ENCODE peak calls at places on chromosome 15, in five cellular contexts. C, M, H, J and I are unnamed samples.

GRCh38 chr15:90557147-90557546 is 27.4 kb downstream of the CRTC3 start:
- DNase-seq in C (no peak), M (no peak), H (no peak), J (no peak), I (no peak)

GRCh38 chr15:84725001-84725491 is 9.1 kb upstream of the SEC11A start:
- DNase-seq in C (peak), M (no peak), H (no peak), J (no peak), I (no peak)

GRCh38 chr15:41494922-41495735 is 1.5 kb downstream of the ITPKA start:
- DNase-seq in C (no peak), M (peak), H (no peak), J (no peak), I (no peak)

GRCh38 chr15:66679657-66680108 is 22.4 kb upstream of the SMAD6 start:
- DNase-seq in C (no peak), M (peak), H (no peak), J (no peak), I (no peak)

GRCh38 chr15:65060641-65061397 is 7.0 kb downstream of the RASL12 start:
- DNase-seq in C (no peak), M (no peak), H (no peak), J (no peak), I (no peak)

GRCh38 chr15:48315041-48315440 is 16.2 kb upstream of the DUT start:
- DNase-seq in C (no peak), M (no peak), H (no peak), J (no peak), I (no peak)

GRCh38 chr15:53122818-53123217 is 332.7 kb upstream of the ONECUT1 start:
- DNase-seq in C (no peak), M (peak), H (no peak), J (no peak), I (no peak)

GRCh38 chr15:65338366-65338765 is 33.9 kb downstream of the RNU5B-1 start:
- DNase-seq in C (no peak), M (no peak), H (peak), J (no peak), I (no peak)

GRCh38 chr15:65323071-65323511 is 18.6 kb downstream of the RNU5B-1 start:
- DNase-seq in C (peak), M (no peak), H (peak), J (no peak), I (no peak)

GRCh38 chr15:25437751-25438600 is 848 bp downstream of the UBE3A start:
- DNase-seq in C (peak), M (peak), H (peak), J (peak), I (peak)

GRCh38 chr15:96356494-96357455 is 26.3 kb downstream of the NR2F2 start:
- DNase-seq in C (peak), M (peak), H (peak), J (no peak), I (peak)

GRCh38 chr15:77533530-77533929 is 99.2 kb downstream of the LINGO1 start:
- DNase-seq in C (no peak), M (no peak), H (no peak), J (no peak), I (no peak)

GRCh38 chr15:82263350-82263749 is 732 bp downstream of the SAXO2 start:
- DNase-seq in C (no peak), M (no peak), H (no peak), J (no peak), I (no peak)

GRCh38 chr15:82262422-82263026 is at the start of the genes EFL1 and SAXO2:
- DNase-seq in C (peak), M (peak), H (peak), J (peak), I (peak)
- TF ChIP-seq POLR2A in C (peak), M (peak), H (peak), J (no peak), I (peak)

DNA sequence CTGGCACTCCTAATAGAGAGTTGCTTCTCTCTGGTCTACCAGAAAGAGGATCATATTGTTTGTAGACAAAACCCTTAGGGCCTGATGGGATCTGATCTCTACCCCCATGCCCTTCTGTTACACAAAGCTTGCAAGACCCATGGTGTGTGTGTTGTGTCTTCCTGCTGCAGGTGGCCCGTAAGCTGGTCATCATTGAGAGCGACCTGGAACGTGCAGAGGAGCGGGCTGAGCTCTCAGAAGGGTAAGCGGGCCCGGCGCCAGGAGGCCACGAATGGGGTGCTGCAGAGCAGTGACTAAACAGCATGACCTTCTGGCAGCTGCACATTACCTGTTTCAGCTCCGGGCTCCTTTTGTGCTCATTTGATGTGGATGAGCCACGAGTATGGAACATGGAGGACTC is 18.2 kb downstream of the TPM1 start:
- DNase-seq in C (no peak), M (no peak), H (no peak), J (no peak), I (no peak)
- TF ChIP-seq POLR2AphosphoS5 in C (no peak), M (no peak), H (peak), J (no peak), I (no peak)

GRCh38 chr15:101277038-101277822 is at the start of gene SELENOS:
- DNase-seq in C (peak), M (peak), H (peak), J (peak), I (peak)

GRCh38 chr15:101276501-101277037 is 716 bp downstream of the SELENOS start:
- DNase-seq in C (peak), M (no peak), H (no peak), J (no peak), I (no peak)

GRCh38 chr15:101277943-101278564 is 769 bp upstream of the SELENOS start:
- DNase-seq in C (no peak), M (no peak), H (no peak), J (no peak), I (no peak)

GRCh38 chr15:101283931-101284330 is 6.6 kb upstream of the SELENOS start:
- DNase-seq in C (no peak), M (no peak), H (no peak), J (no peak), I (no peak)

GRCh38 chr15:101280007-101280406 is 2.7 kb upstream of the SELENOS start:
- DNase-seq in C (no peak), M (no peak), H (no peak), J (no peak), I (no peak)
- TF ChIP-seq POLR2A in C (no peak), M (no peak), H (no peak), J (no peak), I (peak)

GRCh38 chr15:75109021-75109690 is 85.8 kb downstream of the PPCDC start:
- DNase-seq in C (no peak), M (no peak), H (no peak), J (no peak), I (no peak)

GRCh38 chr15:75100679-75101078 is 77.3 kb downstream of the PPCDC start:
- DNase-seq in C (no peak), M (no peak), H (no peak), J (no peak), I (no peak)

GRCh38 chr15:75107905-75108838 is 84.8 kb downstream of the PPCDC start:
- DNase-seq in C (peak), M (peak), H (peak), J (no peak), I (no peak)

GRCh38 chr15:75107509-75107904 is 84.1 kb downstream of the PPCDC start:
- DNase-seq in C (no peak), M (no peak), H (no peak), J (no peak), I (no peak)

DNA sequence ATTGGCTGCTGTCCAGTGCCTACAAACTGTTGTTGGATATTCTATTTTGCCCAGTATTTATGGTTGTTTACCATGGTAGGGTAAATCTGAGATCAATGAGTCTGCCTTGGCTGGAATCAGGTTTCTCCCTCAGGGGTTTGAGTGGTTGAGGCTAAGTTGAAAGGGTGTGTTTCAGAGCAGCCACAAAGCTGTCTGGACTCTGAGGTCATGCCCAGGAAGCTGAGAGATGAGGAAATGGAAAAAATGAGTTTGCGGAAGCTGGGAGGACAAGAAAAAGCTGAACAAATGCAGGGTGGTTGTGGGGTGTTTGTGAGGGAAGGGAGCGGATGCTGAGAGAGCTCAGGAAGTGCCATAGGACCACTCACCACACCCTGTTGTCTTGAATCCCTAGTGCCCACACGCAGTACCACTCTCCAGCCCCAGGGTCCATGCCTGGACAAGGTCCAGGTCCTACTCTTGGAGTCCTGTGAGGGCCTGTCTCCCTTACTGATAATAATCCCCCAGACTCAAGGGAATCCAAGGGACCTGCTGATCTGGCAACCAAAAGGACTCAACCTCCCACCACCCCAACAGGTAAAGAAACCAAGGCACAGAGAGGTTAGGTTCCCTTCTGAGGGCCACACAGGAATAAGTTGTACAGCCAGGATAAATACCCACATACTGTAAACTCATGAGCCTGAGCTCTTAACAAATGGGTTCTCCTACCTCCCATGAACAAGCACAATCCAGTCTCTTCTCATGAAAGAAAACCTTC is 81.6 kb downstream of the PPCDC start:
- DNase-seq in C (peak), M (no peak), H (peak), J (peak), I (no peak)
- TF ChIP-seq POLR2AphosphoS5 in C (peak), M (no peak), H (no peak), J (peak), I (no peak)

GRCh38 chr15:81292516-81293001 is 31.4 kb downstream of the STARD5 start:
- DNase-seq in C (no peak), M (no peak), H (peak), J (no peak), I (no peak)
- TF ChIP-seq POLR2A in C (no peak), M (no peak), H (peak), J (no peak), I (peak)

DNA sequence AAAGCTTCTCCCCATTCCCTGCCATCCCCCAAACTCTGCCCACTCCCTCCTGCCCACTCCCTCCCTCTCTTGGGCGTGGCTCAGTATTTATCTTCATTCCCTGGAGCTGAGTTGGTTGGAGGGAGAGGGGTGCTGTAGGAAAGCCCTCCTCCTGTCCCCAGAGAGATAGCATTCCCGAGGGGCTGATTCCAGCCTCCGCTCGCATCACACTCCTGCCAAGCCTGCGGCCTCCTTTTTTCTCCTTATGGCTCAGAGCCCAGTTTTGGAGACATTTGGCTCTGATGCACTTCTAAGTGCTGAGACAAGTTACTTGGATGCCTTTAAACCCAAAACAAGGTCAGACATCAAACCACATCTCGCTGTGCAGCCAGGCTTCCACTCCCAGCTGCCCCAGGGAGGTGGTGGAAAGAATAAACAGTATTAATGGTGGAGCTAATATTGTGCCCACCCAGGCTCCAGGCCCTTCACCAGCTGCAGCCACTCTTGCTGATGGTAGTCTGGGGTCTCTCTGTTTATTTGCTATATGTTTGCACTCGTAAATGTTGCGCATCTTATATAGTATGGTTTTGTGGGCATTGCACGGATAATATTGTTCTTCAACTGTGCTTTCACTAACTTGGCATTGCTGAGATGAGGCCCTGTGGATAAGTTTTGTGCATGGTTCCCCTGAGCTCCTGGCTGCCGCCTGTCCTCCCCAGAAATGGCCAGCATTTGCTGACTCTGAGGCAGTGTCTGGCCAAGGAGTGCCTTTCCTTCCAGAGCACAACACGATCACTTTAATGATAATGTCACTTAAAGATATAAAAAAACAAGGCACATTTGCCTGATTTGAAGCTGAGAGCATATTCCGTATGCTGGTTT is 157.2 kb downstream of the LRRC28 start:
- DNase-seq in C (no peak), M (no peak), H (no peak), J (peak), I (no peak)
- TF ChIP-seq POLR2AphosphoS5 in C (no peak), M (no peak), H (no peak), J (peak), I (no peak)

GRCh38 chr15:60392986-60393811 is 4.6 kb downstream of the ANXA2 start:
- DNase-seq in C (peak), M (peak), H (peak), J (peak), I (no peak)
- TF ChIP-seq POLR2A in C (peak), M (peak), H (peak), J (peak), I (no peak)

DNA sequence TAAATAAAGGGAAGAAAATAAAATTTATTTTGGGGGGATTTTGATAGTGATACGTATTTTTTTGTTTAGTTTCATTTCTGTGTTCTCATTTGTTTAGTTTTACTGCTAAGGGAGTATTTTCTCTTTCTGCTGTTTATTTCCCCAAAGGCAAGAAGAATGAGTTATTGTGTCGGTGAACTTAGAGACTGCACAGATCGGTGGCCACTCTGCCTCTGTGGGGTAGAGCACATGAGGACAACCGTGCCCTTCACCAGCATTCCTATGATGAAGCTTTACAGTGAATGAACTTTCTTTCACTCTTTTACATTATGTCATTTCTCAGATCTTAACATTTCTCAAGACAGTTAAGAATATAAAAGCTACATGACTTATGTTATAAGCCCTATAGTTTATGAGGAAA is 214.4 kb downstream of the OCA2 start:
- DNase-seq in C (no peak), M (no peak), H (no peak), J (no peak), I (no peak)
- TF ChIP-seq POLR2AphosphoS5 in C (no peak), M (no peak), H (no peak), J (no peak), I (no peak)

GRCh38 chr15:31489281-31489680 is 162.6 kb downstream of the KLF13 start:
- DNase-seq in C (no peak), M (no peak), H (no peak), J (no peak), I (no peak)
- TF ChIP-seq POLR2A in C (no peak), M (no peak), H (no peak), J (no peak), I (no peak)

GRCh38 chr15:101266034-101266433 is 11.3 kb downstream of the SELENOS start:
- DNase-seq in C (no peak), M (no peak), H (no peak), J (no peak), I (no peak)

GRCh38 chr15:101266787-101267186 is 10.5 kb downstream of the SELENOS start:
- DNase-seq in C (no peak), M (no peak), H (no peak), J (no peak), I (no peak)

GRCh38 chr15:101269479-101270223 is 7.6 kb downstream of the SELENOS start:
- DNase-seq in C (no peak), M (no peak), H (no peak), J (no peak), I (no peak)

GRCh38 chr15:101264911-101265641 is 12.2 kb downstream of the SELENOS start:
- DNase-seq in C (no peak), M (no peak), H (peak), J (no peak), I (no peak)

DNA sequence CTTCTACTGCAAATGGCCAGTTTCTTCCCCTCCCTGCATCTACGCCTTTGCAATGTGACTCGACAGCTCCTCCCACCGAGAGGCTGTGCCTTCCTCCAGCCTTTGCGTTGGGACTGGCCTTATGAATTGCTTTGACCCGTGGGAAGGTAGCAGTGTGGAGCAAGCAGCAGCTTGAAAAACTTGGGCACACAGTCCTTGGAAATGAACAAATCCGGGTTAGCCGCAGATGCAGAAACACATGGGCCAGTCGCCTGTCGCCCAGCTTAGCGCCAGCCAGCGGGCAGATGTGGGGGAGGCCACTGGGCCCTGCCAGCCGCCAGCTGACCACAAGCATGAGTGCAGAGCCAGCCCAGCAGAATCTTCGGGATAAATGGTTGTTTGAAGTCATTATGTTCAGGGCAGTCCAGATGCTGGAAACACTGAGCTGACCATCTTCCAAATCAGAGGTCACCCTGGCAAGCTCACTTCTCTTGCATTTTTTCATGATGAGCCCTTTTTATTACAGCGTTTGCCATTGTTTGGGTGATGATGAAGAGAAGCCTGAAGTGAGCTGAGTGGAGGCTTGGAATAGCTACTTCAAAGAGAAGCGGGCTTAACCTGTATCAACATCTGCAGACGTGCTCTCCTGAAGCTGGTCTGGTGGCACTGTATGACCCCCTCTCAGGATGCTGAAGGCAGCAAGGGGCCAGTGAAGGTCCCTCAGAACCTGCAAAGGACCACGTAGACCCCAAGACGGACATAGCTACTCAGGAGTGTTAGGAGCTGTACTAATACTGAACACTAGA is 9.8 kb downstream of the SELENOS start:
- DNase-seq in C (no peak), M (no peak), H (no peak), J (peak), I (no peak)
- TF ChIP-seq POLR2AphosphoS5 in C (no peak), M (no peak), H (peak), J (no peak), I (no peak)